ENCODE peak calls at places on chromosomes 3 and 15, in seven cellular contexts. T is AG08396, A is activated T-helper 1 cell treated with Interleukin-2 at 50 U/mL for 16 hours, Y is heart left ventricle, H is H1, W is Daoy, V is cortex of kidney. Z is an unnamed sample.

GRCh38 chr15:40240619-40241304 is 1.9 kb downstream of the PAK6 start:
- DNase-seq in T (no peak), A (no peak), Y (no peak), H (no peak), W (no peak), V (no peak), Z (no peak)

GRCh38 chr3:133531981-133532380 is 41.5 kb upstream of the CDV3 start:
- DNase-seq in T (peak; percentile 67), A (no peak), Y (no peak), H (no peak), W (peak; percentile 30), V (no peak), Z (no peak)

GRCh38 chr3:155217591-155217990 is 75.9 kb downstream of the STRIT1 start:
- DNase-seq in T (no peak), A (no peak), Y (no peak), H (no peak), W (no peak), V (no peak), Z (no peak)

GRCh38 chr15:28953573-28954195 is 67.9 kb downstream of the APBA2 start:
- DNase-seq in T (no peak), A (no peak), Y (no peak), H (no peak), W (no peak), V (no peak), Z (no peak)

GRCh38 chr3:40793739-40794138 is 269.0 kb downstream of the ZNF621 start:
- DNase-seq in T (no peak), A (no peak), Y (no peak), H (no peak), W (no peak), V (no peak), Z (no peak)

GRCh38 chr3:72273615-72274014 is 488.7 kb upstream of the PROK2 start:
- DNase-seq in T (peak; percentile 70), A (no peak), Y (no peak), H (peak; percentile 27), W (peak; percentile 46), V (no peak), Z (peak; percentile 35)

GRCh38 chr3:107307205-107307604 is 70.0 kb upstream of the CCDC54 start:
- DNase-seq in T (no peak), A (no peak), Y (no peak), H (no peak), W (no peak), V (no peak), Z (no peak)

GRCh38 chr15:58608129-58608590 is 141.3 kb downstream of the ADAM10 start:
- DNase-seq in T (peak; percentile 33), A (no peak), Y (no peak), H (no peak), W (no peak), V (no peak), Z (no peak)

GRCh38 chr15:78065973-78066946 is 11.3 kb downstream of the TBC1D2B start:
- DNase-seq in T (no peak), A (no peak), Y (no peak), H (no peak), W (no peak), V (no peak), Z (no peak)

GRCh38 chr3:184377882-184378445 is at the start of gene THPO:
- DNase-seq in T (no peak), A (no peak), Y (peak; percentile 31), H (no peak), W (no peak), V (no peak), Z (no peak)

GRCh38 chr15:78075490-78076230 is 1.9 kb downstream of the TBC1D2B start:
- DNase-seq in T (peak; percentile 65), A (no peak), Y (peak; percentile 42), H (peak; percentile 23), W (peak; percentile 75), V (no peak), Z (peak; percentile 42)

GRCh38 chr3:157335677-157336076 is 101.0 kb upstream of the PTX3 start:
- DNase-seq in T (peak; percentile 38), A (no peak), Y (no peak), H (peak; percentile 51), W (peak; percentile 92), V (no peak), Z (peak; percentile 60)

GRCh38 chr3:161413127-161413854 is 42.0 kb upstream of the SPTSSB start:
- DNase-seq in T (peak; percentile 35), A (no peak), Y (peak; percentile 77), H (no peak), W (peak; percentile 67), V (no peak), Z (no peak)

GRCh38 chr3:58584690-58585004 is 7.5 kb upstream of the FAM107A start:
- DNase-seq in T (no peak), A (no peak), Y (no peak), H (no peak), W (no peak), V (no peak), Z (no peak)

GRCh38 chr3:155270063-155270462 is 23.4 kb downstream of the STRIT1 start:
- DNase-seq in T (no peak), A (no peak), Y (no peak), H (no peak), W (no peak), V (no peak), Z (no peak)

GRCh38 chr3:147390589-147391569 is 15.5 kb downstream of the ZIC4 start:
- DNase-seq in T (no peak), A (no peak), Y (no peak), H (no peak), W (no peak), V (no peak), Z (no peak)

GRCh38 chr3:128488636-128488994 is 4.4 kb downstream of the GATA2 start:
- DNase-seq in T (no peak), A (no peak), Y (no peak), H (no peak), W (peak; percentile 52), V (no peak), Z (no peak)

GRCh38 chr3:63508305-63508704 is 144.2 kb upstream of the SNTN start:
- DNase-seq in T (no peak), A (no peak), Y (no peak), H (no peak), W (peak; percentile 17), V (no peak), Z (no peak)